ENCODE peak calls at places on chromosomes 13 and 19, in seven cellular contexts. Z, I, D, E, J, R and S are unnamed samples.

GRCh38 chr19:28578786-28579505 is 634.0 kb downstream of the UQCRFS1 start:
- DNase-seq in D (no peak), R (no peak), Z (no peak), E (no peak), J (no peak), I (no peak), S (no peak)

GRCh38 chr13:44989941-44990340 is 603 bp downstream of the GPALPP1 start:
- DNase-seq in R (peak), D (no peak), E (no peak), J (no peak), I (no peak), Z (peak), S (peak)

GRCh38 chr19:48878219-48879024 is 6.2 kb downstream of the PPP1R15A start:
- DNase-seq in D (no peak), J (no peak), E (no peak), I (no peak), R (peak), Z (peak), S (no peak)

GRCh38 chr19:38155453-38155852 is 68.6 kb downstream of the DPF1 start:
- DNase-seq in I (no peak), Z (no peak), D (no peak), J (no peak), E (no peak), R (no peak), S (no peak)

GRCh38 chr13:70703755-70704154 is 595.5 kb upstream of the KLHL1 start:
- DNase-seq in Z (no peak), J (no peak), D (no peak), R (no peak), E (no peak), I (no peak), S (no peak)

GRCh38 chr13:106381083-106381482 is 154.4 kb downstream of the EFNB2 start:
- DNase-seq in D (no peak), J (no peak), R (no peak), E (no peak), I (no peak), Z (no peak), S (no peak)

GRCh38 chr13:32378012-32378411 is 49.9 kb downstream of the N4BP2L1 start:
- DNase-seq in E (no peak), Z (no peak), R (no peak), D (no peak), I (no peak), J (no peak), S (no peak)

GRCh38 chr13:33322474-33322827 is 36.9 kb upstream of the STARD13 start:
- DNase-seq in J (no peak), E (peak), D (no peak), R (no peak), I (no peak), Z (no peak), S (no peak)

GRCh38 chr19:13884726-13885591 is 8.0 kb downstream of the NANOS3 start:
- DNase-seq in I (no peak), E (no peak), Z (no peak), R (no peak), D (no peak), J (no peak), S (no peak)

GRCh38 chr13:113162783-113163685 is 4.6 kb downstream of the PROZ start:
- DNase-seq in J (no peak), Z (no peak), R (no peak), D (no peak), E (no peak), I (no peak), S (no peak)

GRCh38 chr19:30602661-30603322 is 230.6 kb downstream of the ZNF536 start:
- DNase-seq in E (no peak), J (no peak), I (no peak), R (no peak), D (no peak), Z (no peak), S (no peak)

GRCh38 chr19:42295342-42295741 is 6.6 kb upstream of the PRR19 start:
- DNase-seq in R (no peak), J (no peak), Z (no peak), D (no peak), I (no peak), E (peak), S (no peak)

GRCh38 chr19:17393914-17394313 is at the start of gene CCDC194:
- DNase-seq in D (no peak), I (no peak), J (no peak), Z (no peak), R (no peak), E (no peak), S (no peak)

GRCh38 chr19:1268392-1269064 is 604 bp upstream of the CIRBP start:
- DNase-seq in D (no peak), R (no peak), Z (no peak), I (no peak), E (peak), J (no peak), S (no peak)

GRCh38 chr13:20831933-20832332 is 58.2 kb upstream of the EEF1AKMT1 start:
- DNase-seq in D (no peak), I (no peak), Z (no peak), R (no peak), E (no peak), J (no peak), S (no peak)

GRCh38 chr13:48570225-48570828 is 37.4 kb upstream of the RCBTB2 start:
- DNase-seq in R (no peak), J (no peak), I (no peak), E (no peak), D (no peak), Z (no peak), S (no peak)

GRCh38 chr13:106919638-106920037 is 351.7 kb upstream of the ARGLU1 start:
- DNase-seq in D (peak), J (no peak), E (peak), R (no peak), Z (no peak), I (peak), S (peak)

GRCh38 chr13:28046981-28047380 is 53.4 kb downstream of the FLT3 start:
- DNase-seq in Z (no peak), E (no peak), J (no peak), D (no peak), R (no peak), I (no peak), S (no peak)

GRCh38 chr13:96089749-96090239 is at the start of gene HS6ST3:
- DNase-seq in D (peak), Z (peak), J (no peak), I (peak), R (no peak), E (peak), S (no peak)

GRCh38 chr19:15432018-15432494 is 13.3 kb upstream of the AKAP8L start:
- DNase-seq in E (no peak), D (peak), R (peak), Z (peak), J (no peak), I (no peak), S (peak)

GRCh38 chr13:50779443-50780200 is 63.9 kb downstream of the DLEU7 start:
- DNase-seq in D (no peak), J (no peak), Z (no peak), R (no peak), I (no peak), E (no peak), S (no peak)

GRCh38 chr19:46030861-46031550 is 8.2 kb upstream of the PGLYRP1 start:
- DNase-seq in J (no peak), D (no peak), I (no peak), R (no peak), Z (no peak), E (no peak), S (no peak)

GRCh38 chr13:48950507-48950886 is 25.2 kb upstream of the FNDC3A start:
- DNase-seq in Z (no peak), D (no peak), R (no peak), I (no peak), E (no peak), J (no peak), S (no peak)

GRCh38 chr13:44236370-44236769 is 137.3 kb upstream of the SERP2 start:
- DNase-seq in I (no peak), J (no peak), D (no peak), E (no peak), R (no peak), Z (no peak), S (no peak)